ENCODE peak calls at places on chromosome 10, in four cellular contexts. E, M, G and S are unnamed samples.

GRCh38 chr10:35940067-35940989 is 298.2 kb upstream of the FZD8 start:
- DNase-seq in M (no peak), E (no peak), G (no peak), S (no peak)

GRCh38 chr10:113052076-113052830 is 102.2 kb downstream of the TCF7L2 start:
- DNase-seq in G (peak; percentile 26), M (no peak), E (no peak), S (peak; percentile 30)

GRCh38 chr10:118610577-118610976 is 15.1 kb upstream of the PRLHR start:
- DNase-seq in E (no peak), M (no peak), G (no peak), S (no peak)

GRCh38 chr10:73209705-73210104 is 37.4 kb downstream of the DNAJC9 start:
- DNase-seq in M (no peak), E (peak; percentile 62), G (no peak), S (peak; percentile 7)

GRCh38 chr10:108230478-108231170 is 1066.1 kb upstream of the SORCS1 start:
- DNase-seq in G (no peak), M (no peak), E (no peak), S (no peak)

GRCh38 chr10:77289027-77289501 is 348.5 kb downstream of the KCNMA1 start:
- DNase-seq in M (no peak), E (no peak), G (no peak), S (no peak)

GRCh38 chr10:73653701-73654100 is 2.1 kb downstream of the SYNPO2L start:
- DNase-seq in E (no peak), G (peak; percentile 88), M (no peak), S (peak; percentile 18)

GRCh38 chr10:92845926-92846325 is 2.4 kb upstream of the EXOC6 start:
- DNase-seq in M (no peak), E (no peak), G (peak; percentile 75), S (no peak)

GRCh38 chr10:75857896-75858295 is 426.5 kb downstream of the LRMDA start:
- DNase-seq in M (no peak), E (no peak), G (no peak), S (no peak)

GRCh38 chr10:58755688-58756087 is 243.0 kb downstream of the BICC1 start:
- DNase-seq in M (no peak), G (no peak), E (peak; percentile 77), S (peak; percentile 83)

GRCh38 chr10:63563623-63564022 is 42.4 kb downstream of the REEP3 start:
- DNase-seq in M (no peak), E (no peak), G (no peak), S (no peak)

GRCh38 chr10:97063983-97064837 is 121.5 kb downstream of the SLIT1 start:
- DNase-seq in E (no peak), M (no peak), G (no peak), S (no peak)

GRCh38 chr10:11270135-11270857 is 252.6 kb downstream of the CELF2 start:
- DNase-seq in E (peak; percentile 7), G (peak; percentile 64), M (peak; percentile 65), S (peak; percentile 65)

GRCh38 chr10:11276475-11276990 is 258.9 kb downstream of the CELF2 start:
- DNase-seq in G (no peak), E (no peak), M (no peak), S (no peak)

GRCh38 chr10:11265486-11265885 is 247.8 kb downstream of the CELF2 start:
- DNase-seq in M (no peak), G (no peak), E (no peak), S (no peak)

GRCh38 chr10:11272915-11273389 is 255.3 kb downstream of the CELF2 start:
- DNase-seq in M (no peak), E (no peak), G (no peak), S (no peak)

GRCh38 chr10:11270858-11271179 is 253.1 kb downstream of the CELF2 start:
- DNase-seq in G (no peak), E (no peak), M (no peak), S (no peak)
- TF ChIP-seq CTCF in G (no peak), E (no peak), M (peak; percentile 36), S (no peak)

GRCh38 chr10:1514641-1515040 is 222.7 kb downstream of the ADARB2 start:
- DNase-seq in G (no peak), E (no peak), M (no peak), S (no peak)

GRCh38 chr10:1515121-1515779 is 222.1 kb downstream of the ADARB2 start:
- DNase-seq in G (no peak), E (no peak), M (no peak), S (no peak)

GRCh38 chr10:1517684-1518083 is 219.6 kb downstream of the ADARB2 start:
- DNase-seq in E (no peak), G (no peak), M (no peak), S (no peak)

GRCh38 chr10:1516492-1517224 is 220.7 kb downstream of the ADARB2 start:
- DNase-seq in G (no peak), E (no peak), M (no peak), S (no peak)

GRCh38 chr10:1515780-1516491 is 221.4 kb downstream of the ADARB2 start:
- DNase-seq in G (no peak), E (no peak), M (no peak), S (no peak)
- TF ChIP-seq CTCF in G (no peak), E (no peak), M (no peak), S (no peak)

DNA sequence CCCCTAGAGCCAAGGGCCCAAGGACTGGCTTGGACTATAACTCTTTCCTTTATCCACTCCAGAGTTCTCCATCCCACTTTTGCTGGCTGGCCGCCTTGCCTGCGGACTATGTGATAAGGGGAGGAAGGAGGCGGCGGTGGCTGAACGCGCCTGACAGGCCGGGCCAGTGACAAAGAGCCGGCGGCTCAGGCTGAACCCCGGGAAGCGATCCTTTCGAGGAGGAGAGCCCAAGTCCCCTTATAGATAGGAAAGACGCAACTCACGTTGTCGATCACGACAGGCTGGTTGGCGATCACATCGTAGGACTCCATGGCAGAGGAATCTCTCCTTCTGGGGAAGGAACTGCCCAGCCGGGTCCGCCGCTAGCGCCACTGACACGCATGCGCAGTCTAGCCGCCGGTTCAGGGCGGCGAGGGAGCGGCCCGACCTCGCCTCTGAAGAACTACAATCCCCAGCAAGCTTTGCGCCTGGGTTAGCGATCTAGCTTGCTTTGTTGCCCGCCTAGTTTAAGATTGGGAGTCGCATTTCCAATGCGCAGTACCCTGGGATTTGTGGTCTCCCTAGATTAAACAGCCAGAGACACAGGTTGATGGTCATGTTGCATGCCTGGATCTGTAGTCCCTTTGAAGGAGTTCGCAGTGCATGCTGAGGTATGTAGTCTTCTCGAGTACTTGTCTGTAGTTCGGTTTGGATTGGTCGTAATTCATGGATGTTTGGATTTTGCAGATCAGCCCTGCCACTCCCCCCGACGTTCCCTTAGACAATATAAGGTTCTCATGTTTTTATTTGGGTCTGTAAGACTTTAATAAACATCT is at the start of gene ACTR1A:
- DNase-seq in E (peak; percentile 100), M (peak; percentile 93), G (peak; percentile 99), S (peak; percentile 99)
- TF ChIP-seq CTCF in E (no peak), M (no peak), G (no peak), S (no peak)

DNA sequence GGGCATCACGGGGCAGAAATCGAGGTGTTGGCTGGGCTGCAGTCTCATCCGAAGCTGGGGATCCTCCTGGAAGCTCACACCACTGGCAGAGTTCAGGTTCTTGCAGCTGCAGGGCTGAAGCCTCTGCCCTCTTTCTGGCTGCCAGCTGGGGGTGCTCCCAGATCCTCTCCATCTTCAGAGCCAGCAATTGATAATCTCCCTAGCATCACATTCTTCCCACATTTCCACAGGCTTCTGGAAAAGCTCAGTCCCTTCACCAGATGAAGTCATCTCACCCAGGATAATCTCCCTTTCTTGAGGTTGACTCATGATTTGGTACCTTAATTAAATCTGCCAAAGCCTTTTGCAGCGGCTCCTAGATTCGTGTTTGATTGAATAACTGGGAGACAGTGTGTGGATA is 55.2 kb downstream of the NRP1 start:
- DNase-seq in E (no peak), M (no peak), G (no peak), S (no peak)
- TF ChIP-seq CTCF in E (no peak), M (no peak), G (no peak), S (no peak)

GRCh38 chr10:30014511-30014910 is 44.9 kb downstream of the JCAD start:
- DNase-seq in E (no peak), G (no peak), M (no peak), S (no peak)
- TF ChIP-seq CTCF in E (no peak), G (no peak), M (no peak), S (no peak)

GRCh38 chr10:124724279-124725027 is 19.7 kb downstream of the FAM53B start:
- DNase-seq in E (peak; percentile 71), M (no peak), G (no peak), S (no peak)
- TF ChIP-seq CTCF in E (no peak), M (no peak), G (no peak), S (no peak)

GRCh38 chr10:69960606-69961167 is 92.0 kb upstream of the MACROH2A2 start:
- DNase-seq in E (no peak), G (no peak), M (no peak), S (no peak)

GRCh38 chr10:69963178-69963834 is 89.3 kb upstream of the MACROH2A2 start:
- DNase-seq in M (no peak), G (no peak), E (no peak), S (no peak)

GRCh38 chr10:69962746-69963135 is 89.9 kb upstream of the MACROH2A2 start:
- DNase-seq in M (no peak), E (no peak), G (no peak), S (no peak)

GRCh38 chr10:69961168-69961863 is 91.3 kb upstream of the MACROH2A2 start:
- DNase-seq in E (no peak), M (no peak), G (no peak), S (no peak)

DNA sequence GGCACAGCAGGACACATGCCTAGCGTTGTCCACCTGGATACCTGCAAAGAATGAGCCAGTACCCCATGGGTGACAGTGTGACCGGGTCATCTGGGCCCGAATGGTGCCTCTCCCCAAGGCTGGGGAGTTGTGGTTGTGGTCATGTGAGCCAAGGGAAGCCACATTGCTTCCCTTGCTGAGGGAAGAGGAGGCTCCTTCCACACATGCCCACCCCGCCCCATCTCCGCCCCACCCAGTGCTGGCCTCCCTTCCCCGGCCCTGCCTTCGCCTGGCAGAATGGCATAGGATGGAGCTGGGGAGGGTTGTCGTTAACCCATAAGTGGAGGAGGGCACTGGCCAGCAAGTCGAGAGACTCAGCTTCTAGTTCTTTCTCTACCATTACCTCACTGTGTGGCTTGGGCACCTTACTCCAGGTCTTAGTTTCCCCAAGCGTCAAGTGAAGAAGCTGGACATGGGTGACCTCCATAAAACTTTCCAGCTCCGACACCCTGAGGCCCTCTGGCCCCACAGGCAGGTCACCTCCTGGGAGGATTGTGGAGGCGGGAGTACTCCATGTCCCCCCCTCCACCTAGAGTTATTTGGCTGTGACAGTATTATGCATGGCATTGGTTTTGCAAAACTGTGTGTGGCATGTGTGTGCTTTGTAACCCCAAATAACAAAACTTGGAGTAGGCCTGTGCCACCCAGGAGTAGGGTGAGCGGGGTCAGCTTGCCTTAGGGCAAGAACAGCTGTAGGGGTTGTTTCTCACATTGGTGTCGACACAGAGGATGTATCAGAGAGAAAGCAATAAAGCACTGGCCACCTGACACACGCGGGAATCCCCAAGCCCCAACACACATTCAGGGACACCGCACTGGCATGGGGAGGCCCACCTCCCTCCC is 90.5 kb upstream of the MACROH2A2 start:
- DNase-seq in M (no peak), G (no peak), E (no peak), S (no peak)
- TF ChIP-seq CTCF in M (no peak), G (no peak), E (no peak), S (no peak)

DNA sequence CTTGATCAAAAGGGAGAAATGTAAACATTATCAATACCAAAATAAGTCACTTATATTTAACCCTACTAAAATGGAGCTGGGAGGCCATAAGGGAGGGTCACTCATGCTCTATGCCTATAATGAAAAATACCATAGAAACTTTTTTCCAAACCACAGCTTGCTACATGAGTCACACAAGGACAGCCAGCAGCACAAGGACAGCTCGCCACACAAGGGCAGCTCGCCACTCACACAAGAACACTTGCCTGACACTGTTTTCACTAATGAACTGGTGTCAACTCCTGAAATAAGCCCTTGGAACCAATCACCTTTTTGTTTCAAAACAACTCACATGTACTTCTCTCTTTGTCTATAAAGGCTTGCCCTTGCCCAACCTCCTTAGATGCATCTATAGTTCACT is 43.3 kb downstream of the FRMPD2 start:
- DNase-seq in M (no peak), E (peak; percentile 25), G (peak; percentile 15), S (no peak)
- TF ChIP-seq CTCF in M (no peak), E (no peak), G (no peak), S (no peak)

GRCh38 chr10:131788386-131788785 is 112.4 kb upstream of the PPP2R2D start:
- DNase-seq in G (no peak), E (no peak), M (no peak), S (no peak)
- TF ChIP-seq CTCF in G (no peak), E (no peak), M (no peak), S (no peak)